ENCODE peak calls at places on chromosomes 6 and 20, in nine cellular contexts. X is ovary; Z is HFFc6; H is NCI-H460; U is fibroblast of mammary gland; R is NCI-H69; O is progenitor cell of endocrine pancreas; M is central memory CD4-positive, alpha-beta T cell; P is A549. Q is an unnamed sample.

GRCh38 chr20:33830371-33830770 is 19.2 kb downstream of the CHMP4B start:
- DNase-seq in X (no peak), Z (no peak), H (no peak), U (peak), R (no peak), O (no peak), M (no peak), P (no peak), Q (no peak)

GRCh38 chr20:39070484-39071231 is 108.5 kb downstream of the DHX35 start:
- DNase-seq in X (no peak), Z (peak), H (no peak), U (peak), R (no peak), O (no peak), M (no peak), P (no peak), Q (no peak)

GRCh38 chr6:106745824-106746610 is 116.6 kb downstream of the QRSL1 start:
- DNase-seq in X (no peak), Z (peak), H (peak), U (no peak), R (peak), O (no peak), M (no peak), P (peak), Q (no peak)

GRCh38 chr20:53986037-53986436 is 84.4 kb downstream of the BCAS1 start:
- DNase-seq in X (no peak), Z (no peak), H (no peak), U (no peak), R (no peak), O (no peak), M (no peak), P (no peak), Q (no peak)

GRCh38 chr6:46217671-46218131 is 46.9 kb upstream of the ENPP5 start:
- DNase-seq in X (no peak), Z (no peak), H (no peak), U (peak), R (no peak), O (no peak), M (no peak), P (no peak), Q (no peak)

GRCh38 chr20:50242548-50242862 is 51.9 kb downstream of the CEBPB start:
- DNase-seq in X (no peak), Z (no peak), H (no peak), U (no peak), R (no peak), O (no peak), M (no peak), P (no peak), Q (no peak)

GRCh38 chr20:44603327-44603726 is 20.9 kb downstream of the PKIG start:
- DNase-seq in X (no peak), Z (no peak), H (no peak), U (no peak), R (peak), O (no peak), M (no peak), P (no peak), Q (no peak)

GRCh38 chr6:134176283-134176975 is 124.0 kb upstream of the SLC2A12 start:
- DNase-seq in X (peak), Z (no peak), H (no peak), U (peak), R (no peak), O (peak), M (no peak), P (no peak), Q (peak)

GRCh38 chr6:109036588-109037320 is 57.9 kb downstream of the SESN1 start:
- DNase-seq in X (no peak), Z (no peak), H (no peak), U (no peak), R (peak), O (no peak), M (peak), P (no peak), Q (no peak)

GRCh38 chr20:24470782-24471582 is 1.6 kb downstream of the SYNDIG1 start:
- DNase-seq in X (no peak), Z (no peak), H (no peak), U (no peak), R (peak), O (no peak), M (no peak), P (peak), Q (no peak)

GRCh38 chr20:14046534-14046933 is 51.2 kb downstream of the MACROD2 start:
- DNase-seq in X (no peak), Z (no peak), H (no peak), U (no peak), R (no peak), O (no peak), M (no peak), P (no peak), Q (no peak)